ENCODE peak calls at places on chromosome 11, in nine cellular contexts. One of them, this sample, is unnamed.

GRCh38 chr11:67347964-67348749 is 5.2 kb downstream of the POLD4 start:
- DNase-seq in upper lobe of right lung: no peak
- DNase-seq in esophagus squamous epithelium: no peak
- DNase-seq in coronary artery: no peak
- DNase-seq in A549: no peak
- DNase-seq in nephron progenitor cell: no peak
- DNase-seq in progenitor cell of endocrine pancreas: no peak
- DNase-seq in tibial artery: no peak
- DNase-seq in adrenal gland: no peak
- DNase-seq in this sample: no peak

GRCh38 chr11:114440121-114440860 is 1.0 kb downstream of the REXO2 start:
- DNase-seq in A549: no peak
- DNase-seq in coronary artery: no peak
- DNase-seq in progenitor cell of endocrine pancreas: no peak
- DNase-seq in tibial artery: no peak
- DNase-seq in nephron progenitor cell: no peak
- DNase-seq in upper lobe of right lung: no peak
- DNase-seq in esophagus squamous epithelium: no peak
- DNase-seq in adrenal gland: no peak
- DNase-seq in this sample: no peak

GRCh38 chr11:16771350-16772140 is 33.1 kb downstream of the C11orf58 start:
- DNase-seq in A549: no peak
- DNase-seq in progenitor cell of endocrine pancreas: no peak
- DNase-seq in upper lobe of right lung: no peak
- DNase-seq in esophagus squamous epithelium: no peak
- DNase-seq in nephron progenitor cell: no peak
- DNase-seq in adrenal gland: no peak
- DNase-seq in tibial artery: no peak
- DNase-seq in coronary artery: no peak
- DNase-seq in this sample: no peak

GRCh38 chr11:109733245-109733644 is 311.3 kb downstream of the C11orf87 start:
- DNase-seq in progenitor cell of endocrine pancreas: no peak
- DNase-seq in A549: no peak
- DNase-seq in tibial artery: no peak
- DNase-seq in coronary artery: no peak
- DNase-seq in nephron progenitor cell: no peak
- DNase-seq in adrenal gland: no peak
- DNase-seq in upper lobe of right lung: no peak
- DNase-seq in esophagus squamous epithelium: no peak
- DNase-seq in this sample: no peak

GRCh38 chr11:48129697-48130395 is 86.8 kb upstream of the OR4B1 start:
- DNase-seq in esophagus squamous epithelium: no peak
- DNase-seq in adrenal gland: no peak
- DNase-seq in A549: no peak
- DNase-seq in upper lobe of right lung: no peak
- DNase-seq in nephron progenitor cell: no peak
- DNase-seq in progenitor cell of endocrine pancreas: no peak
- DNase-seq in coronary artery: no peak
- DNase-seq in tibial artery: no peak
- DNase-seq in this sample: no peak

GRCh38 chr11:115391598-115391997 is 112.6 kb downstream of the CADM1 start:
- DNase-seq in coronary artery: no peak
- DNase-seq in progenitor cell of endocrine pancreas: no peak
- DNase-seq in adrenal gland: no peak
- DNase-seq in upper lobe of right lung: no peak
- DNase-seq in esophagus squamous epithelium: no peak
- DNase-seq in A549: no peak
- DNase-seq in tibial artery: no peak
- DNase-seq in nephron progenitor cell: peak; percentile 45
- DNase-seq in this sample: peak; percentile 23

GRCh38 chr11:61111786-61112517 is 9.7 kb downstream of the CD5 start:
- DNase-seq in nephron progenitor cell: no peak
- DNase-seq in A549: no peak
- DNase-seq in tibial artery: no peak
- DNase-seq in upper lobe of right lung: no peak
- DNase-seq in coronary artery: no peak
- DNase-seq in esophagus squamous epithelium: no peak
- DNase-seq in progenitor cell of endocrine pancreas: no peak
- DNase-seq in adrenal gland: no peak
- DNase-seq in this sample: no peak

GRCh38 chr11:61607426-61607825 is 26.6 kb upstream of the SYT7 start:
- DNase-seq in adrenal gland: no peak
- DNase-seq in A549: no peak
- DNase-seq in coronary artery: no peak
- DNase-seq in tibial artery: no peak
- DNase-seq in nephron progenitor cell: no peak
- DNase-seq in upper lobe of right lung: no peak
- DNase-seq in esophagus squamous epithelium: no peak
- DNase-seq in progenitor cell of endocrine pancreas: no peak
- DNase-seq in this sample: no peak

GRCh38 chr11:69546735-69547370 is 65.4 kb downstream of the LINC01488 start:
- DNase-seq in nephron progenitor cell: no peak
- DNase-seq in coronary artery: peak; percentile 17
- DNase-seq in progenitor cell of endocrine pancreas: no peak
- DNase-seq in tibial artery: no peak
- DNase-seq in adrenal gland: no peak
- DNase-seq in upper lobe of right lung: peak; percentile 18
- DNase-seq in A549: no peak
- DNase-seq in esophagus squamous epithelium: no peak
- DNase-seq in this sample: no peak

GRCh38 chr11:61609970-61610347 is 29.1 kb upstream of the SYT7 start:
- DNase-seq in tibial artery: no peak
- DNase-seq in upper lobe of right lung: no peak
- DNase-seq in coronary artery: no peak
- DNase-seq in A549: no peak
- DNase-seq in progenitor cell of endocrine pancreas: no peak
- DNase-seq in esophagus squamous epithelium: no peak
- DNase-seq in adrenal gland: no peak
- DNase-seq in nephron progenitor cell: no peak
- DNase-seq in this sample: no peak

GRCh38 chr11:134932761-134933160 is 520.7 kb upstream of the B3GAT1 start:
- DNase-seq in A549: no peak
- DNase-seq in progenitor cell of endocrine pancreas: no peak
- DNase-seq in nephron progenitor cell: no peak
- DNase-seq in upper lobe of right lung: no peak
- DNase-seq in tibial artery: no peak
- DNase-seq in esophagus squamous epithelium: no peak
- DNase-seq in adrenal gland: no peak
- DNase-seq in coronary artery: no peak
- DNase-seq in this sample: no peak

GRCh38 chr11:130520231-130520630 is 71.8 kb downstream of the ADAMTS15 start:
- DNase-seq in coronary artery: no peak
- DNase-seq in progenitor cell of endocrine pancreas: no peak
- DNase-seq in esophagus squamous epithelium: no peak
- DNase-seq in nephron progenitor cell: no peak
- DNase-seq in tibial artery: peak; percentile 51
- DNase-seq in adrenal gland: no peak
- DNase-seq in upper lobe of right lung: no peak
- DNase-seq in A549: no peak
- DNase-seq in this sample: no peak

GRCh38 chr11:44498524-44498923 is 66.9 kb upstream of the CD82 start:
- DNase-seq in adrenal gland: no peak
- DNase-seq in esophagus squamous epithelium: no peak
- DNase-seq in upper lobe of right lung: no peak
- DNase-seq in progenitor cell of endocrine pancreas: no peak
- DNase-seq in nephron progenitor cell: no peak
- DNase-seq in A549: no peak
- DNase-seq in coronary artery: no peak
- DNase-seq in tibial artery: no peak
- DNase-seq in this sample: no peak

GRCh38 chr11:30091728-30092127 is 74.9 kb upstream of the KCNA4 start:
- DNase-seq in coronary artery: no peak
- DNase-seq in tibial artery: no peak
- DNase-seq in progenitor cell of endocrine pancreas: no peak
- DNase-seq in A549: no peak
- DNase-seq in esophagus squamous epithelium: no peak
- DNase-seq in nephron progenitor cell: no peak
- DNase-seq in adrenal gland: no peak
- DNase-seq in upper lobe of right lung: no peak
- DNase-seq in this sample: no peak

GRCh38 chr11:64990222-64990918 is 6.4 kb downstream of the BATF2 start:
- DNase-seq in tibial artery: peak; percentile 56
- DNase-seq in upper lobe of right lung: no peak
- DNase-seq in esophagus squamous epithelium: no peak
- DNase-seq in coronary artery: no peak
- DNase-seq in nephron progenitor cell: peak; percentile 29
- DNase-seq in adrenal gland: peak; percentile 52
- DNase-seq in A549: no peak
- DNase-seq in progenitor cell of endocrine pancreas: no peak
- DNase-seq in this sample: peak; percentile 61

GRCh38 chr11:112834277-112834755 is 126.9 kb upstream of the NCAM1 start:
- DNase-seq in coronary artery: no peak
- DNase-seq in adrenal gland: peak; percentile 75
- DNase-seq in tibial artery: no peak
- DNase-seq in esophagus squamous epithelium: no peak
- DNase-seq in nephron progenitor cell: no peak
- DNase-seq in upper lobe of right lung: peak; percentile 70
- DNase-seq in A549: no peak
- DNase-seq in progenitor cell of endocrine pancreas: no peak
- DNase-seq in this sample: no peak

GRCh38 chr11:116390963-116391362 is 381.8 kb downstream of the BUD13 start:
- DNase-seq in coronary artery: no peak
- DNase-seq in A549: no peak
- DNase-seq in esophagus squamous epithelium: no peak
- DNase-seq in nephron progenitor cell: no peak
- DNase-seq in progenitor cell of endocrine pancreas: no peak
- DNase-seq in upper lobe of right lung: no peak
- DNase-seq in adrenal gland: no peak
- DNase-seq in tibial artery: no peak
- DNase-seq in this sample: no peak

GRCh38 chr11:46347637-46348311 is 511 bp downstream of the DGKZ start:
- DNase-seq in upper lobe of right lung: no peak
- DNase-seq in tibial artery: no peak
- DNase-seq in esophagus squamous epithelium: no peak
- DNase-seq in coronary artery: no peak
- DNase-seq in nephron progenitor cell: no peak
- DNase-seq in A549: no peak
- DNase-seq in progenitor cell of endocrine pancreas: no peak
- DNase-seq in adrenal gland: peak; percentile 50
- DNase-seq in this sample: no peak

GRCh38 chr11:115425816-115426215 is 78.4 kb downstream of the CADM1 start:
- DNase-seq in adrenal gland: no peak
- DNase-seq in upper lobe of right lung: no peak
- DNase-seq in A549: no peak
- DNase-seq in nephron progenitor cell: no peak
- DNase-seq in tibial artery: no peak
- DNase-seq in coronary artery: no peak
- DNase-seq in progenitor cell of endocrine pancreas: no peak
- DNase-seq in esophagus squamous epithelium: no peak
- DNase-seq in this sample: no peak

GRCh38 chr11:68524213-68524612 is 63.7 kb downstream of the PPP6R3 start:
- DNase-seq in progenitor cell of endocrine pancreas: no peak
- DNase-seq in A549: no peak
- DNase-seq in esophagus squamous epithelium: no peak
- DNase-seq in coronary artery: no peak
- DNase-seq in upper lobe of right lung: no peak
- DNase-seq in tibial artery: no peak
- DNase-seq in adrenal gland: no peak
- DNase-seq in nephron progenitor cell: no peak
- DNase-seq in this sample: no peak

GRCh38 chr11:79438631-79439429 is 2.0 kb downstream of the TENM4 start:
- DNase-seq in coronary artery: no peak
- DNase-seq in progenitor cell of endocrine pancreas: no peak
- DNase-seq in esophagus squamous epithelium: no peak
- DNase-seq in upper lobe of right lung: peak; percentile 64
- DNase-seq in tibial artery: peak; percentile 41
- DNase-seq in A549: no peak
- DNase-seq in nephron progenitor cell: peak; percentile 22
- DNase-seq in adrenal gland: peak; percentile 49
- DNase-seq in this sample: peak; percentile 6

GRCh38 chr11:127074151-127074761 is 73.7 kb upstream of the KIRREL3 start:
- DNase-seq in esophagus squamous epithelium: no peak
- DNase-seq in adrenal gland: no peak
- DNase-seq in nephron progenitor cell: peak; percentile 18
- DNase-seq in upper lobe of right lung: no peak
- DNase-seq in progenitor cell of endocrine pancreas: no peak
- DNase-seq in coronary artery: no peak
- DNase-seq in A549: peak; percentile 45
- DNase-seq in tibial artery: no peak
- DNase-seq in this sample: peak; percentile 31

GRCh38 chr11:104610597-104610996 is 287.7 kb downstream of the CASP12 start:
- DNase-seq in upper lobe of right lung: no peak
- DNase-seq in tibial artery: no peak
- DNase-seq in A549: no peak
- DNase-seq in progenitor cell of endocrine pancreas: no peak
- DNase-seq in adrenal gland: no peak
- DNase-seq in coronary artery: no peak
- DNase-seq in nephron progenitor cell: no peak
- DNase-seq in esophagus squamous epithelium: no peak
- DNase-seq in this sample: no peak

GRCh38 chr11:71251761-71252433 is 480 bp downstream of the SHANK2 start:
- DNase-seq in A549: peak; percentile 80
- DNase-seq in upper lobe of right lung: peak; percentile 77
- DNase-seq in progenitor cell of endocrine pancreas: peak; percentile 78
- DNase-seq in tibial artery: no peak
- DNase-seq in adrenal gland: no peak
- DNase-seq in nephron progenitor cell: peak; percentile 87
- DNase-seq in esophagus squamous epithelium: no peak
- DNase-seq in coronary artery: no peak
- DNase-seq in this sample: peak; percentile 69
- TF ChIP-seq CTCF in A549: peak; percentile 79
- TF ChIP-seq CTCF in upper lobe of right lung: peak; percentile 47
- TF ChIP-seq CTCF in progenitor cell of endocrine pancreas: peak; percentile 80
- TF ChIP-seq CTCF in tibial artery: no peak
- TF ChIP-seq CTCF in adrenal gland: no peak
- TF ChIP-seq CTCF in nephron progenitor cell: peak; percentile 47
- TF ChIP-seq CTCF in esophagus squamous epithelium: peak; percentile 44
- TF ChIP-seq CTCF in coronary artery: no peak
- TF ChIP-seq CTCF in this sample: peak; percentile 52

GRCh38 chr11:10181811-10182210 is 112.2 kb downstream of the SBF2 start:
- DNase-seq in nephron progenitor cell: no peak
- DNase-seq in A549: peak; percentile 8
- DNase-seq in tibial artery: no peak
- DNase-seq in adrenal gland: no peak
- DNase-seq in esophagus squamous epithelium: no peak
- DNase-seq in upper lobe of right lung: no peak
- DNase-seq in progenitor cell of endocrine pancreas: no peak
- DNase-seq in coronary artery: no peak
- DNase-seq in this sample: no peak
- TF ChIP-seq CTCF in nephron progenitor cell: no peak
- TF ChIP-seq CTCF in A549: peak; percentile 38
- TF ChIP-seq CTCF in tibial artery: peak; percentile 33
- TF ChIP-seq CTCF in adrenal gland: peak; percentile 32
- TF ChIP-seq CTCF in esophagus squamous epithelium: peak; percentile 11
- TF ChIP-seq CTCF in upper lobe of right lung: peak; percentile 22
- TF ChIP-seq CTCF in progenitor cell of endocrine pancreas: peak; percentile 42
- TF ChIP-seq CTCF in coronary artery: no peak
- TF ChIP-seq CTCF in this sample: peak; percentile 24

GRCh38 chr11:123357990-123358827 is 71.9 kb upstream of the GRAMD1B start:
- DNase-seq in esophagus squamous epithelium: no peak
- DNase-seq in upper lobe of right lung: no peak
- DNase-seq in progenitor cell of endocrine pancreas: no peak
- DNase-seq in coronary artery: no peak
- DNase-seq in tibial artery: no peak
- DNase-seq in adrenal gland: peak; percentile 40
- DNase-seq in nephron progenitor cell: peak; percentile 63
- DNase-seq in A549: no peak
- DNase-seq in this sample: peak; percentile 37
- TF ChIP-seq CTCF in esophagus squamous epithelium: no peak
- TF ChIP-seq CTCF in upper lobe of right lung: no peak
- TF ChIP-seq CTCF in progenitor cell of endocrine pancreas: no peak
- TF ChIP-seq CTCF in coronary artery: no peak
- TF ChIP-seq CTCF in tibial artery: no peak
- TF ChIP-seq CTCF in adrenal gland: peak; percentile 29
- TF ChIP-seq CTCF in nephron progenitor cell: no peak
- TF ChIP-seq CTCF in A549: no peak
- TF ChIP-seq CTCF in this sample: no peak

GRCh38 chr11:119861160-119861559 is 132.2 kb upstream of the NECTIN1 start:
- DNase-seq in upper lobe of right lung: no peak
- DNase-seq in progenitor cell of endocrine pancreas: no peak
- DNase-seq in A549: no peak
- DNase-seq in coronary artery: no peak
- DNase-seq in tibial artery: no peak
- DNase-seq in adrenal gland: no peak
- DNase-seq in nephron progenitor cell: no peak
- DNase-seq in esophagus squamous epithelium: no peak
- DNase-seq in this sample: no peak
- TF ChIP-seq CTCF in upper lobe of right lung: no peak
- TF ChIP-seq CTCF in progenitor cell of endocrine pancreas: no peak
- TF ChIP-seq CTCF in A549: no peak
- TF ChIP-seq CTCF in coronary artery: no peak
- TF ChIP-seq CTCF in tibial artery: no peak
- TF ChIP-seq CTCF in adrenal gland: no peak
- TF ChIP-seq CTCF in nephron progenitor cell: no peak
- TF ChIP-seq CTCF in esophagus squamous epithelium: peak; percentile 29
- TF ChIP-seq CTCF in this sample: no peak

This sample was measured in endothelial cell.